ENCODE peak calls at places on chromosomes 5 and 9, in six cellular contexts. P is uterus, A is gastrocnemius medialis, S is mammary epithelial cell, T is cardiac muscle cell, V is stomach. O is an unnamed sample.

GRCh38 chr5:28542968-28543367 is 1504.6 kb upstream of the CDH9 start:
- DNase-seq in S (peak; percentile 87), V (no peak), P (no peak), T (peak; percentile 84), A (no peak), O (no peak)

GRCh38 chr5:78908173-78908901 is 76.8 kb downstream of the ARSB start:
- DNase-seq in T (peak; percentile 70), P (no peak), S (no peak), A (peak; percentile 45), V (peak; percentile 65), O (no peak)

GRCh38 chr9:95506692-95507455 is 9.9 kb downstream of the PTCH1 start:
- DNase-seq in V (peak; percentile 54), A (peak; percentile 22), S (peak; percentile 67), T (peak; percentile 78), P (peak; percentile 51), O (no peak)

GRCh38 chr5:175129121-175129520 is 314.9 kb downstream of the DRD1 start:
- DNase-seq in A (no peak), S (no peak), P (no peak), T (no peak), V (no peak), O (no peak)

GRCh38 chr5:146428658-146429057 is 18.5 kb upstream of the TCERG1 start:
- DNase-seq in S (peak; percentile 72), A (no peak), T (no peak), P (no peak), V (no peak), O (no peak)

GRCh38 chr9:35832814-35833213 is 3.8 kb downstream of the TMEM8B start:
- DNase-seq in P (no peak), T (no peak), S (no peak), A (no peak), V (peak; percentile 59), O (no peak)

GRCh38 chr9:20023237-20023928 is 234.5 kb upstream of the SLC24A2 start:
- DNase-seq in V (no peak), P (no peak), S (no peak), A (no peak), T (no peak), O (no peak)

GRCh38 chr9:93701494-93702218 is 125.3 kb downstream of the PHF2 start:
- DNase-seq in T (no peak), A (no peak), P (no peak), S (no peak), V (no peak), O (no peak)

GRCh38 chr5:177094224-177095087 is 7.7 kb downstream of the FGFR4 start:
- DNase-seq in A (peak; percentile 73), P (peak; percentile 91), V (peak; percentile 65), T (peak; percentile 95), S (no peak), O (no peak)

GRCh38 chr9:5869315-5870019 is 21.2 kb upstream of the MLANA start:
- DNase-seq in V (no peak), S (no peak), T (no peak), P (no peak), A (no peak), O (no peak)

GRCh38 chr5:9098990-9099389 is 446.9 kb downstream of the SEMA5A start:
- DNase-seq in S (no peak), A (no peak), T (no peak), P (no peak), V (no peak), O (no peak)

GRCh38 chr5:16160706-16161105 is 18.9 kb downstream of the MARCHF11 start:
- DNase-seq in V (no peak), P (no peak), S (peak; percentile 41), T (peak; percentile 78), A (no peak), O (no peak)

GRCh38 chr9:103533318-103533717 is 538.2 kb downstream of the CYLC2 start:
- DNase-seq in P (no peak), S (no peak), V (no peak), T (no peak), A (peak; percentile 32), O (no peak)

GRCh38 chr5:38845555-38846378 is at the start of gene OSMR:
- DNase-seq in S (peak; percentile 98), T (peak; percentile 100), P (peak; percentile 97), V (peak; percentile 79), A (peak; percentile 79), O (peak; percentile 91)

GRCh38 chr9:106874657-106875056 is 11.7 kb downstream of the ZNF462 start:
- DNase-seq in P (no peak), A (no peak), T (no peak), S (no peak), V (no peak), O (no peak)

GRCh38 chr5:168467755-168468280 is 18.5 kb upstream of the RARS1 start:
- DNase-seq in S (no peak), T (no peak), V (no peak), P (no peak), A (no peak), O (no peak)

GRCh38 chr5:179163236-179164155 is 103.3 kb downstream of the ZNF354C start:
- DNase-seq in A (peak; percentile 7), S (no peak), P (no peak), V (no peak), T (no peak), O (no peak)

GRCh38 chr5:10201223-10201868 is 48.3 kb downstream of the ATPSCKMT start:
- DNase-seq in A (no peak), V (no peak), P (no peak), S (no peak), T (no peak), O (no peak)
- TF ChIP-seq CTCF in A (no peak), V (no peak), P (no peak), S (peak; percentile 30), T (peak; percentile 32), O (no peak)

GRCh38 chr9:85528142-85528541 is 213.6 kb downstream of the AGTPBP1 start:
- DNase-seq in V (no peak), P (no peak), S (no peak), A (no peak), T (no peak), O (no peak)
- H3K27ac ChIP-seq in V (peak overlapping the region; percentile 41), P (peak overlapping the region; percentile 40), S (no peak overlapping the region), A (peak overlapping the region; percentile 82), T (no peak overlapping the region), O (no peak overlapping the region)

GRCh38 chr5:72308853-72309191 is 11.2 kb downstream of the MRPS27 start:
- DNase-seq in P (no peak), V (no peak), T (no peak), A (no peak), S (no peak), O (no peak)

GRCh38 chr5:72320022-72320898 is at the start of the genes MRPS27 and PTCD2:
- DNase-seq in V (peak; percentile 95), P (peak; percentile 94), S (peak; percentile 97), T (peak; percentile 100), A (peak; percentile 96), O (peak; percentile 89)

GRCh38 chr5:72314571-72315172 is 5.4 kb downstream of the MRPS27 start:
- DNase-seq in P (no peak), T (peak; percentile 89), V (peak; percentile 71), A (no peak), S (peak; percentile 40), O (no peak)
- H3K4me3 ChIP-seq in P (no peak overlapping the region), T (no peak overlapping the region), V (no peak overlapping the region), A (no peak overlapping the region), S (no peak overlapping the region), O (no peak overlapping the region)

DNA sequence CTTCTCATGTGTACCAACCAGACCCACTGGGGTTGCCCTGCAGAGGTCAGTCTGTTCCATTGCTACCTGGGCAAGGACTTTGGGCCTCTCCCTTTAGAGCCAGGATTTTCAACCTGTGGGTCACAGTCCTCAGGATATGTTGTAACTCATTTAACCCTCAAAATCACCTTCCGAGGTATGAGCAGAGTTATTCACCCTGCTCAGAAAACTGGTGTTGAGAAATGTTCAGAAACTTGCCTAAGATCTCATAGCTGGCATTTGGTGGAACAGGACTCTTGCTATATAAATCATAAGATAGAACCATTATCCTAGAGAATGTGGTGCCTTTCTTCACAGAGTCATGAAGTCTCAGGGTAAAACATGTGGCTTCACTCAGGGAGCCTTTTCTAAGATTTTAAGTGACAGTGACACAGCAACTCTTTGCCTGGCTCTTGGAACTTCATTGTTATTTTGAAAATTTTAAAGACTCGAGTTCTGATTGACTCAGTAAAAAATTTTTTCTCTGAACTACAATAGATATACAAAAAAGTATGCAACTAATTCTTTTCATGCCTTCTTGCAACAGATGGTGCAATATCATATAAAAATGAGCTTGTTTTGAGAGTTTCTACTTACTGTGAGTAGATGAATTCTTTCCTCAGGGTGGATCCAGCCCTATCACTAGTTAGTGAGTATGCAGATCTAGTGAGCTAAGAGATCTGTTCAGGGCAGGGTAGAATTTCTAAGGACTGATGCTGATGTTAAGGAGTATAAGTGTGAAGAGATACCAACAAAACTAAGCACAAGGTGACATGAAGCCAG is 29.5 kb downstream of the CAST start:
- DNase-seq in S (peak; percentile 56), A (no peak), V (no peak), P (no peak), T (peak; percentile 47), O (no peak)
- TF ChIP-seq CTCF in S (peak; percentile 35), A (no peak), V (no peak), P (no peak), T (no peak), O (no peak)

GRCh38 chr9:88775037-88775471 is 216.2 kb upstream of the S1PR3 start:
- DNase-seq in V (peak; percentile 44), A (peak; percentile 24), P (peak; percentile 55), S (peak; percentile 82), T (peak; percentile 97), O (no peak)

GRCh38 chr9:88772602-88773001 is 218.7 kb upstream of the S1PR3 start:
- DNase-seq in T (no peak), S (peak; percentile 45), P (no peak), V (no peak), A (no peak), O (no peak)

GRCh38 chr9:88775559-88775958 is 215.7 kb upstream of the S1PR3 start:
- DNase-seq in P (no peak), S (peak; percentile 69), A (no peak), T (no peak), V (no peak), O (no peak)

GRCh38 chr9:88773627-88774244 is 217.5 kb upstream of the S1PR3 start:
- DNase-seq in T (peak; percentile 73), S (no peak), A (no peak), P (no peak), V (no peak), O (no peak)

GRCh38 chr9:88773119-88773518 is 218.1 kb upstream of the S1PR3 start:
- DNase-seq in A (no peak), T (no peak), P (no peak), V (no peak), S (no peak), O (no peak)
- H3K27ac ChIP-seq in A (no peak overlapping the region), T (no peak overlapping the region), P (no peak overlapping the region), V (no peak overlapping the region), S (no peak overlapping the region), O (no peak overlapping the region)

DNA sequence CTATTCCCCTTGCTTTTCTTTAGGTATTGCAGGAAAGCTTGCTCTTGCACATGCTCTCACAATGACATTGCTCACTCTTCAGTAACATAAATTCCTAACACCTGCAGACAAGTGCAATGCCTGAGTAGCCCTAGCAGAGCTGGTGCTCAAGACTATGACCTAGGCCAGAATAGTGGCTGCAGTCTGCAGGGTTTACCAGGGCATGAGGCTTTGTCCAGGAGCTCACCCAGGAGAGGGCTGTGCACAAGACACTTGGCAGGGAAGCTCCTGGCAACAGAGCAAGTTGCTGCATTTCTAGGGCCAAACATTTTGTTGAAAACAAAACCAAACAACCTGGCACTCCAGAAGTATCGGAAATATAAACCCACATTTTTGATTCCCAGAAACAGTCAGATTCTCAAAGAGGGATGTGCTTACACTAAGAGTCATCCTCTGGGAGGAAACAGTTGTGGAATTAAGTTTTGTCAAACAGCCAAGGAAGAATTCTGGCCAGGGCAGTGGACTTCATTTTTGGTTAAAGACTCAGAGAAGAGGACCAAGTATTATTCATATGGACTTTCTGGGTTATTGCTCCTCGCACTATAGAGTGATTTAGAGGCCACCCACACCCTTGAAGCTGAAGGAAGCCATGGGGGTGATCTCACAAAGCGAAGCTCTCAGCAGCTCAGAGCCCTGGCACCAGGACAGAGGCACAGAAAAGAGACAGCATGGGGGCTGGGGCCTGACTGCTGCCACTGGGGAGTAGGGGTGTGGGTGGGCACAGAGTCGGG is 44.9 kb downstream of the MACROH2A1 start:
- DNase-seq in P (no peak), A (no peak), S (no peak), V (no peak), T (peak; percentile 88), O (no peak)
- H3K4me3 ChIP-seq in P (no peak overlapping the region), A (no peak overlapping the region), S (no peak overlapping the region), V (no peak overlapping the region), T (no peak overlapping the region), O (no peak overlapping the region)

O was measured in thoracic aorta.